ENCODE peak calls at places on chromosomes 7 and 10, in six cellular contexts. One of them, this sample, is unnamed.

GRCh38 chr7:101911800-101912705 is 94.6 kb downstream of the CUX1 start:
- DNase-seq in epithelial cell of proximal tubule: peak
- DNase-seq in ascending aorta: no peak
- DNase-seq in NB4: peak
- DNase-seq in HFF-Myc: no peak
- DNase-seq in epithelial cell of esophagus: no peak
- DNase-seq in this sample: no peak

GRCh38 chr7:155803418-155804376 is 8.6 kb downstream of the SHH start:
- DNase-seq in epithelial cell of proximal tubule: no peak
- DNase-seq in ascending aorta: no peak
- DNase-seq in HFF-Myc: no peak
- DNase-seq in NB4: peak
- DNase-seq in epithelial cell of esophagus: peak
- DNase-seq in this sample: peak

GRCh38 chr7:20227291-20227795 is 10.2 kb upstream of the MACC1 start:
- DNase-seq in epithelial cell of proximal tubule: no peak
- DNase-seq in ascending aorta: no peak
- DNase-seq in HFF-Myc: no peak
- DNase-seq in epithelial cell of esophagus: no peak
- DNase-seq in NB4: no peak
- DNase-seq in this sample: no peak

GRCh38 chr7:149432121-149432691 is 28.7 kb downstream of the ZNF777 start:
- DNase-seq in epithelial cell of proximal tubule: no peak
- DNase-seq in NB4: no peak
- DNase-seq in HFF-Myc: no peak
- DNase-seq in epithelial cell of esophagus: no peak
- DNase-seq in ascending aorta: no peak
- DNase-seq in this sample: no peak

GRCh38 chr7:80135306-80136104 is 874 bp downstream of the GNAI1 start:
- DNase-seq in NB4: no peak
- DNase-seq in epithelial cell of proximal tubule: no peak
- DNase-seq in ascending aorta: no peak
- DNase-seq in epithelial cell of esophagus: no peak
- DNase-seq in HFF-Myc: no peak
- DNase-seq in this sample: no peak

GRCh38 chr10:43259248-43259980 is 7.5 kb downstream of the RASGEF1A start:
- DNase-seq in ascending aorta: no peak
- DNase-seq in epithelial cell of esophagus: no peak
- DNase-seq in epithelial cell of proximal tubule: no peak
- DNase-seq in HFF-Myc: no peak
- DNase-seq in NB4: peak
- DNase-seq in this sample: peak

GRCh38 chr7:68246189-68246633 is 1249.6 kb downstream of the TYW1 start:
- DNase-seq in ascending aorta: no peak
- DNase-seq in epithelial cell of esophagus: peak
- DNase-seq in epithelial cell of proximal tubule: peak
- DNase-seq in HFF-Myc: no peak
- DNase-seq in NB4: no peak
- DNase-seq in this sample: no peak

GRCh38 chr7:122166260-122166659 is 22.2 kb upstream of the AASS start:
- DNase-seq in HFF-Myc: no peak
- DNase-seq in NB4: no peak
- DNase-seq in epithelial cell of esophagus: peak
- DNase-seq in epithelial cell of proximal tubule: no peak
- DNase-seq in ascending aorta: no peak
- DNase-seq in this sample: no peak

GRCh38 chr7:47342646-47343045 is 239.3 kb downstream of the TNS3 start:
- DNase-seq in NB4: no peak
- DNase-seq in epithelial cell of esophagus: no peak
- DNase-seq in HFF-Myc: no peak
- DNase-seq in ascending aorta: no peak
- DNase-seq in epithelial cell of proximal tubule: no peak
- DNase-seq in this sample: peak

GRCh38 chr10:3213174-3213573 is 40.6 kb upstream of the PITRM1 start:
- DNase-seq in epithelial cell of proximal tubule: no peak
- DNase-seq in epithelial cell of esophagus: no peak
- DNase-seq in NB4: no peak
- DNase-seq in HFF-Myc: no peak
- DNase-seq in ascending aorta: no peak
- DNase-seq in this sample: no peak

GRCh38 chr10:2994562-2994961 is 72.8 kb upstream of the PFKP start:
- DNase-seq in epithelial cell of proximal tubule: no peak
- DNase-seq in epithelial cell of esophagus: no peak
- DNase-seq in ascending aorta: no peak
- DNase-seq in NB4: no peak
- DNase-seq in HFF-Myc: peak
- DNase-seq in this sample: no peak

GRCh38 chr10:17214991-17215781 is 12.9 kb upstream of the VIM start:
- DNase-seq in epithelial cell of esophagus: peak
- DNase-seq in HFF-Myc: peak
- DNase-seq in NB4: peak
- DNase-seq in epithelial cell of proximal tubule: no peak
- DNase-seq in ascending aorta: no peak
- DNase-seq in this sample: no peak

GRCh38 chr10:7333995-7334964 is 76.6 kb downstream of the SFMBT2 start:
- DNase-seq in epithelial cell of proximal tubule: no peak
- DNase-seq in ascending aorta: no peak
- DNase-seq in epithelial cell of esophagus: no peak
- DNase-seq in HFF-Myc: no peak
- DNase-seq in NB4: no peak
- DNase-seq in this sample: peak

GRCh38 chr7:6258440-6259182 is 13.8 kb downstream of the CYTH3 start:
- DNase-seq in HFF-Myc: peak
- DNase-seq in epithelial cell of esophagus: no peak
- DNase-seq in ascending aorta: no peak
- DNase-seq in NB4: peak
- DNase-seq in epithelial cell of proximal tubule: no peak
- DNase-seq in this sample: no peak

GRCh38 chr7:89332026-89332425 is 536.5 kb upstream of the TEX47 start:
- DNase-seq in NB4: no peak
- DNase-seq in ascending aorta: no peak
- DNase-seq in epithelial cell of esophagus: no peak
- DNase-seq in epithelial cell of proximal tubule: no peak
- DNase-seq in HFF-Myc: no peak
- DNase-seq in this sample: no peak

GRCh38 chr7:28179081-28180030 is 1.2 kb downstream of the JAZF1 start:
- DNase-seq in ascending aorta: no peak
- DNase-seq in epithelial cell of proximal tubule: no peak
- DNase-seq in epithelial cell of esophagus: peak
- DNase-seq in NB4: peak
- DNase-seq in HFF-Myc: no peak
- DNase-seq in this sample: peak

GRCh38 chr7:138460176-138460648 is at the start of gene TRIM24:
- DNase-seq in NB4: peak
- DNase-seq in epithelial cell of proximal tubule: no peak
- DNase-seq in epithelial cell of esophagus: no peak
- DNase-seq in HFF-Myc: no peak
- DNase-seq in ascending aorta: no peak
- DNase-seq in this sample: peak

GRCh38 chr10:78028438-78029293 is 649 bp downstream of the POLR3A start:
- DNase-seq in HFF-Myc: no peak
- DNase-seq in epithelial cell of proximal tubule: no peak
- DNase-seq in ascending aorta: no peak
- DNase-seq in epithelial cell of esophagus: peak
- DNase-seq in NB4: peak
- DNase-seq in this sample: peak

GRCh38 chr7:70574970-70575799 is 556.8 kb upstream of the GALNT17 start:
- DNase-seq in HFF-Myc: no peak
- DNase-seq in ascending aorta: no peak
- DNase-seq in epithelial cell of proximal tubule: no peak
- DNase-seq in epithelial cell of esophagus: peak
- DNase-seq in NB4: no peak
- DNase-seq in this sample: no peak

GRCh38 chr7:10138087-10138854 is 835.4 kb upstream of the PHF14 start:
- DNase-seq in ascending aorta: no peak
- DNase-seq in epithelial cell of proximal tubule: no peak
- DNase-seq in epithelial cell of esophagus: no peak
- DNase-seq in HFF-Myc: no peak
- DNase-seq in NB4: no peak
- DNase-seq in this sample: no peak

GRCh38 chr7:150357771-150358427 is 10.7 kb upstream of the REPIN1 start:
- DNase-seq in NB4: peak
- DNase-seq in epithelial cell of proximal tubule: no peak
- DNase-seq in ascending aorta: no peak
- DNase-seq in epithelial cell of esophagus: peak
- DNase-seq in HFF-Myc: no peak
- DNase-seq in this sample: no peak

GRCh38 chr7:44294325-44295069 is 30.9 kb downstream of the CAMK2B start:
- DNase-seq in epithelial cell of esophagus: no peak
- DNase-seq in HFF-Myc: no peak
- DNase-seq in epithelial cell of proximal tubule: no peak
- DNase-seq in ascending aorta: peak
- DNase-seq in NB4: no peak
- DNase-seq in this sample: no peak

GRCh38 chr7:140375808-140376730 is 22.3 kb downstream of the SLC37A3 start:
- DNase-seq in epithelial cell of esophagus: no peak
- DNase-seq in ascending aorta: no peak
- DNase-seq in HFF-Myc: no peak
- DNase-seq in NB4: no peak
- DNase-seq in epithelial cell of proximal tubule: no peak
- DNase-seq in this sample: no peak

GRCh38 chr7:27187702-27188665 is 3.0 kb upstream of the HOXA11 start:
- DNase-seq in epithelial cell of proximal tubule: no peak
- DNase-seq in NB4: peak
- DNase-seq in ascending aorta: no peak
- DNase-seq in HFF-Myc: no peak
- DNase-seq in epithelial cell of esophagus: no peak
- DNase-seq in this sample: peak

GRCh38 chr7:112449353-112449752 is 907 bp upstream of the IFRD1 start:
- DNase-seq in ascending aorta: no peak
- DNase-seq in HFF-Myc: no peak
- DNase-seq in NB4: peak
- DNase-seq in epithelial cell of proximal tubule: no peak
- DNase-seq in epithelial cell of esophagus: peak
- DNase-seq in this sample: peak

GRCh38 chr7:123748171-123748733 is 551 bp downstream of the WASL start:
- DNase-seq in epithelial cell of proximal tubule: no peak
- DNase-seq in HFF-Myc: no peak
- DNase-seq in NB4: peak
- DNase-seq in epithelial cell of esophagus: peak
- DNase-seq in ascending aorta: no peak
- DNase-seq in this sample: peak

DNA sequence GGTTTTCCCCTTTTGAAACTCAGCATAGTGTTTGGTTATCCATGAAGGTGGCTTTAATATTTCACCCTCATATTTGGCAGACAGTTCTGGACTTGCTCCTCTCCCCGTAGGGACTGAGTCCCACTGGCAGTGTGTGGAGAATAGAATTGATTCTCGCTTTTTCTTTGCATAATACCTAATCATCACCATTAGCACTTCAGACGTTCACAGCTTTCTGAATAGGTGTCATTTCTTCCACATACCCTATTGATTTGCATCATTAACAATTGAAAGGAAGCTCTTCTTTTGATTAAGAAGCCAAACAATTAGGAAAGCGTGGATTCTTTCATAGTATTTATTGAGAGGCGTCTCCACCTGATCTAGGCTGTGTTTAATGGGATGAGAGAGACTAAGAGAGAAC is 250.1 kb upstream of the C7orf33 start:
- DNase-seq in epithelial cell of esophagus: no peak
- DNase-seq in ascending aorta: no peak
- DNase-seq in HFF-Myc: no peak
- DNase-seq in NB4: no peak
- DNase-seq in epithelial cell of proximal tubule: no peak
- DNase-seq in this sample: no peak
- H3K4me3 ChIP-seq in epithelial cell of esophagus: no peak
- H3K4me3 ChIP-seq in ascending aorta: no peak
- H3K4me3 ChIP-seq in HFF-Myc: no peak
- H3K4me3 ChIP-seq in NB4: no peak
- H3K4me3 ChIP-seq in epithelial cell of proximal tubule: no peak
- H3K4me3 ChIP-seq in this sample: no peak

DNA sequence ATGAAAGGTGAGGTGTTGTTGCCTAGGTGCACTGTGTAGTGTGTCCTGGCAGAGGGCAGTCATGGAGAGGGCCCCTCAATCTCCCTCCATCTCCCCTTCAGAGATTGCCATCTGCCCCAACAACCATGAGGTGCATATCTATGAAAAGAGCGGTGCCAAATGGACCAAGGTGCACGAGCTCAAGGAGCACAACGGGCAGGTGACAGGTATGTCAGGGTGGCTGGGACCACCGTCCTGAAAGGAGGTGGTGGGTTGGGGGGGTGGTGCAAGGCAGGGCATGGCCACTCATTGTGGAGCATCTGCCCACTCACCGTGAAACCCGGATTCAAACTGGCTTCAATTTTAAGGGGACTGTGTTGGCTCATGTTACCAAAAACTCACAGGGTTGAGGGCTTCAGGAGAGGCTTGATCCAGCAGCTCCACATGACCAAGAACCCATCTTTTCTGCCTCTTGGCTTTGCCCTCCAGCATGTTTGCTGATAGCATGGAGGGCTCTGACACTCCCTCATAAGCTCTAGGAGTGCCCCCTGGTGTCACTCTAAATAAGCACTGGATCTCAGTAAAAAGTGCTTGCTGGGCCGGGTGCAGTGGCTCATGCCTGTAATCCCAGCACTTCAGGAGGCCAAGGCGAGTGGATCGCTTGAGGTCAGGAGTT is 12.2 kb downstream of the ARPC1B start:
- DNase-seq in epithelial cell of proximal tubule: no peak
- DNase-seq in ascending aorta: no peak
- DNase-seq in HFF-Myc: no peak
- DNase-seq in NB4: peak
- DNase-seq in epithelial cell of esophagus: no peak
- DNase-seq in this sample: no peak
- TF ChIP-seq CTCF in epithelial cell of proximal tubule: peak
- TF ChIP-seq CTCF in ascending aorta: peak
- TF ChIP-seq CTCF in HFF-Myc: peak
- TF ChIP-seq CTCF in NB4: peak
- TF ChIP-seq CTCF in epithelial cell of esophagus: no peak
- TF ChIP-seq CTCF in this sample: no peak

GRCh38 chr10:31754803-31755624 is 173.6 kb downstream of the ARHGAP12 start:
- DNase-seq in NB4: no peak
- DNase-seq in epithelial cell of esophagus: no peak
- DNase-seq in epithelial cell of proximal tubule: no peak
- DNase-seq in ascending aorta: no peak
- DNase-seq in HFF-Myc: no peak
- DNase-seq in this sample: peak
- H3K4me3 ChIP-seq in NB4: no peak
- H3K4me3 ChIP-seq in epithelial cell of esophagus: no peak
- H3K4me3 ChIP-seq in epithelial cell of proximal tubule: no peak
- H3K4me3 ChIP-seq in ascending aorta: no peak
- H3K4me3 ChIP-seq in HFF-Myc: no peak
- H3K4me3 ChIP-seq in this sample: no peak

GRCh38 chr7:130440527-130441365 is at the start of gene CEP41:
- DNase-seq in ascending aorta: peak
- DNase-seq in epithelial cell of proximal tubule: peak
- DNase-seq in epithelial cell of esophagus: peak
- DNase-seq in HFF-Myc: peak
- DNase-seq in NB4: peak
- DNase-seq in this sample: peak

GRCh38 chr7:130441408-130441854 is 615 bp upstream of the CEP41 start:
- DNase-seq in NB4: peak
- DNase-seq in ascending aorta: no peak
- DNase-seq in epithelial cell of proximal tubule: no peak
- DNase-seq in epithelial cell of esophagus: peak
- DNase-seq in HFF-Myc: no peak
- DNase-seq in this sample: peak

GRCh38 chr7:130444230-130444629 is 3.4 kb upstream of the CEP41 start:
- DNase-seq in epithelial cell of esophagus: no peak
- DNase-seq in NB4: no peak
- DNase-seq in ascending aorta: no peak
- DNase-seq in epithelial cell of proximal tubule: no peak
- DNase-seq in HFF-Myc: no peak
- DNase-seq in this sample: no peak

GRCh38 chr7:130446285-130446684 is 5.5 kb upstream of the CEP41 start:
- DNase-seq in HFF-Myc: no peak
- DNase-seq in epithelial cell of proximal tubule: no peak
- DNase-seq in epithelial cell of esophagus: no peak
- DNase-seq in ascending aorta: no peak
- DNase-seq in NB4: no peak
- DNase-seq in this sample: no peak

GRCh38 chr7:130445008-130445407 is 4.2 kb upstream of the CEP41 start:
- DNase-seq in HFF-Myc: no peak
- DNase-seq in ascending aorta: no peak
- DNase-seq in NB4: no peak
- DNase-seq in epithelial cell of proximal tubule: no peak
- DNase-seq in epithelial cell of esophagus: no peak
- DNase-seq in this sample: no peak
- TF ChIP-seq CTCF in HFF-Myc: peak
- TF ChIP-seq CTCF in ascending aorta: no peak
- TF ChIP-seq CTCF in NB4: peak
- TF ChIP-seq CTCF in epithelial cell of proximal tubule: peak
- TF ChIP-seq CTCF in epithelial cell of esophagus: no peak
- TF ChIP-seq CTCF in this sample: no peak

This sample was measured in body of pancreas.